ENCODE peak calls at places on chromosome 14, in four cellular contexts. One of them, this sample, is unnamed.

GRCh38 chr14:67850066-67850830 is 30.7 kb downstream of the RAD51B start:
- DNase-seq in anterior cingulate cortex: no peak
- DNase-seq in left ventricle myocardium inferior: no peak
- DNase-seq in Daoy: no peak
- DNase-seq in this sample: no peak

GRCh38 chr14:20440882-20441281 is 4.9 kb upstream of the KLHL33 start:
- DNase-seq in anterior cingulate cortex: no peak
- DNase-seq in left ventricle myocardium inferior: no peak
- DNase-seq in Daoy: peak; percentile 17
- DNase-seq in this sample: no peak

GRCh38 chr14:22982013-22982476 is 306 bp downstream of the AJUBA start:
- DNase-seq in anterior cingulate cortex: no peak
- DNase-seq in left ventricle myocardium inferior: no peak
- DNase-seq in Daoy: no peak
- DNase-seq in this sample: no peak

GRCh38 chr14:102220031-102220430 is 80.3 kb downstream of the WDR20 start:
- DNase-seq in anterior cingulate cortex: no peak
- DNase-seq in left ventricle myocardium inferior: no peak
- DNase-seq in Daoy: no peak
- DNase-seq in this sample: no peak

GRCh38 chr14:39015964-39016577 is 87.0 kb downstream of the SEC23A start:
- DNase-seq in anterior cingulate cortex: no peak
- DNase-seq in left ventricle myocardium inferior: no peak
- DNase-seq in Daoy: no peak
- DNase-seq in this sample: no peak

GRCh38 chr14:92503756-92504491 is 9.7 kb upstream of the RIN3 start:
- DNase-seq in anterior cingulate cortex: no peak
- DNase-seq in left ventricle myocardium inferior: no peak
- DNase-seq in Daoy: peak; percentile 73
- DNase-seq in this sample: no peak

GRCh38 chr14:102029956-102030355 is 56.9 kb downstream of the HSP90AA1 start:
- DNase-seq in anterior cingulate cortex: no peak
- DNase-seq in left ventricle myocardium inferior: no peak
- DNase-seq in Daoy: peak; percentile 38
- DNase-seq in this sample: no peak

GRCh38 chr14:73754911-73755360 is 40.8 kb upstream of the PNMA1 start:
- DNase-seq in anterior cingulate cortex: no peak
- DNase-seq in left ventricle myocardium inferior: peak; percentile 61
- DNase-seq in Daoy: peak; percentile 67
- DNase-seq in this sample: no peak

GRCh38 chr14:67620217-67620789 is 583 bp downstream of the ARG2 start:
- DNase-seq in anterior cingulate cortex: peak; percentile 19
- DNase-seq in left ventricle myocardium inferior: no peak
- DNase-seq in Daoy: peak; percentile 37
- DNase-seq in this sample: peak; percentile 43

GRCh38 chr14:49962616-49963015 is 69.7 kb downstream of the ARF6 start:
- DNase-seq in anterior cingulate cortex: no peak
- DNase-seq in left ventricle myocardium inferior: no peak
- DNase-seq in Daoy: no peak
- DNase-seq in this sample: peak; percentile 53

GRCh38 chr14:28773917-28774691 is 7.5 kb downstream of the FOXG1 start:
- DNase-seq in anterior cingulate cortex: peak; percentile 61
- DNase-seq in left ventricle myocardium inferior: no peak
- DNase-seq in Daoy: peak; percentile 90
- DNase-seq in this sample: peak; percentile 96

GRCh38 chr14:23056956-23057756 is at the start of gene CDH24:
- DNase-seq in anterior cingulate cortex: no peak
- DNase-seq in left ventricle myocardium inferior: peak; percentile 75
- DNase-seq in Daoy: peak; percentile 85
- DNase-seq in this sample: peak; percentile 51

GRCh38 chr14:80456200-80456599 is 244.9 kb upstream of the DIO2 start:
- DNase-seq in anterior cingulate cortex: no peak
- DNase-seq in left ventricle myocardium inferior: no peak
- DNase-seq in Daoy: peak; percentile 15
- DNase-seq in this sample: no peak

GRCh38 chr14:90409209-90409730 is 12.4 kb downstream of the CALM1 start:
- DNase-seq in anterior cingulate cortex: no peak
- DNase-seq in left ventricle myocardium inferior: peak; percentile 49
- DNase-seq in Daoy: peak; percentile 97
- DNase-seq in this sample: no peak

GRCh38 chr14:69886843-69887242 is 7.6 kb downstream of the SMOC1 start:
- DNase-seq in anterior cingulate cortex: no peak
- DNase-seq in left ventricle myocardium inferior: no peak
- DNase-seq in Daoy: peak; percentile 56
- DNase-seq in this sample: no peak

GRCh38 chr14:101195309-101195724 is 291.8 kb upstream of the RTL1 start:
- DNase-seq in anterior cingulate cortex: no peak
- DNase-seq in left ventricle myocardium inferior: no peak
- DNase-seq in Daoy: no peak
- DNase-seq in this sample: no peak

GRCh38 chr14:34713681-34714319 is 593 bp downstream of the CFL2 start:
- DNase-seq in anterior cingulate cortex: no peak
- DNase-seq in left ventricle myocardium inferior: peak; percentile 22
- DNase-seq in Daoy: peak; percentile 58
- DNase-seq in this sample: no peak

GRCh38 chr14:89845346-89845745 is 109.2 kb downstream of the EFCAB11 start:
- DNase-seq in anterior cingulate cortex: no peak
- DNase-seq in left ventricle myocardium inferior: no peak
- DNase-seq in Daoy: peak; percentile 41
- DNase-seq in this sample: no peak

GRCh38 chr14:36068777-36069534 is 107.6 kb downstream of the PTCSC3 start:
- DNase-seq in anterior cingulate cortex: no peak
- DNase-seq in left ventricle myocardium inferior: no peak
- DNase-seq in Daoy: peak; percentile 54
- DNase-seq in this sample: no peak

GRCh38 chr14:36398463-36399291 is 78.2 kb upstream of the MBIP start:
- DNase-seq in anterior cingulate cortex: no peak
- DNase-seq in left ventricle myocardium inferior: no peak
- DNase-seq in Daoy: no peak
- DNase-seq in this sample: no peak

GRCh38 chr14:61671086-61671485 is 24.2 kb upstream of the HIF1A start:
- DNase-seq in anterior cingulate cortex: no peak
- DNase-seq in left ventricle myocardium inferior: no peak
- DNase-seq in Daoy: no peak
- DNase-seq in this sample: no peak

GRCh38 chr14:89721991-89722390 is 232.5 kb downstream of the EFCAB11 start:
- DNase-seq in anterior cingulate cortex: no peak
- DNase-seq in left ventricle myocardium inferior: no peak
- DNase-seq in Daoy: no peak
- DNase-seq in this sample: no peak

GRCh38 chr14:89422181-89422951 is 5.3 kb upstream of the FOXN3 start:
- DNase-seq in anterior cingulate cortex: no peak
- DNase-seq in left ventricle myocardium inferior: no peak
- DNase-seq in Daoy: no peak
- DNase-seq in this sample: no peak

GRCh38 chr14:91041450-91041849 is 19.0 kb downstream of the RPS6KA5 start:
- DNase-seq in anterior cingulate cortex: no peak
- DNase-seq in left ventricle myocardium inferior: no peak
- DNase-seq in Daoy: no peak
- DNase-seq in this sample: no peak

GRCh38 chr14:66624319-66624937 is 116.5 kb downstream of the GPHN start:
- DNase-seq in anterior cingulate cortex: peak; percentile 29
- DNase-seq in left ventricle myocardium inferior: peak; percentile 24
- DNase-seq in Daoy: peak; percentile 53
- DNase-seq in this sample: peak; percentile 56

GRCh38 chr14:81341405-81342180 is 58.5 kb downstream of the STON2 start:
- DNase-seq in anterior cingulate cortex: no peak
- DNase-seq in left ventricle myocardium inferior: no peak
- DNase-seq in Daoy: no peak
- DNase-seq in this sample: no peak

This sample was measured in posterior cingulate gyrus.